ENCODE peak calls at places on chromosomes 12 and 14, in eight cellular contexts. W is GM23338, Q is IMR-90, S is heart left ventricle, M is esophagus squamous epithelium, K is K562, V is mammary epithelial cell, C is neural progenitor cell. J is an unnamed sample. For H3K36me3, the result is how much of the 10 kb centered on the place peaks cover.

GRCh38 chr14:89908712-89909450 is 45.6 kb downstream of the EFCAB11 start:
- DNase-seq in W (no peak), Q (no peak), S (no peak), M (no peak), K (no peak), V (no peak), C (no peak), J (no peak)

GRCh38 chr12:116784238-116784612 is 46.1 kb downstream of the RNFT2 start:
- DNase-seq in W (peak), Q (no peak), S (no peak), M (no peak), K (peak), V (no peak), C (no peak), J (no peak)

GRCh38 chr14:51310453-51311074 is 70.5 kb downstream of the TMX1 start:
- DNase-seq in W (no peak), Q (peak), S (no peak), M (no peak), K (no peak), V (no peak), C (no peak), J (no peak)

GRCh38 chr12:65170245-65170881 is 980 bp downstream of the LEMD3 start:
- DNase-seq in W (peak), Q (peak), S (peak), M (no peak), K (peak), V (peak), C (peak), J (peak)

GRCh38 chr12:117685115-117685926 is 283.5 kb downstream of the KSR2 start:
- DNase-seq in W (peak), Q (no peak), S (no peak), M (no peak), K (peak), V (no peak), C (peak), J (no peak)

GRCh38 chr12:87779858-87780498 is 249.2 kb downstream of the C12orf50 start:
- DNase-seq in W (no peak), Q (no peak), S (no peak), M (no peak), K (no peak), V (peak), C (no peak), J (peak)

GRCh38 chr12:73529954-73530353 is 1007.7 kb upstream of the ATXN7L3B start:
- DNase-seq in W (no peak), Q (no peak), S (no peak), M (no peak), K (no peak), V (no peak), C (no peak), J (no peak)

GRCh38 chr12:25089738-25090137 is 105.2 kb downstream of the DNAI7 start:
- DNase-seq in W (no peak), Q (no peak), S (no peak), M (no peak), K (no peak), V (peak), C (no peak), J (peak)

GRCh38 chr12:59088673-59089072 is 168.4 kb upstream of the LRIG3 start:
- DNase-seq in W (peak), Q (peak), S (no peak), M (no peak), K (no peak), V (no peak), C (no peak), J (no peak)

GRCh38 chr14:33026850-33027420 is 88.3 kb downstream of the NPAS3 start:
- DNase-seq in W (no peak), Q (no peak), S (no peak), M (no peak), K (no peak), V (no peak), C (no peak), J (no peak)

GRCh38 chr14:105931808-105932483 is 405.6 kb downstream of the TMEM121 start:
- DNase-seq in W (no peak), Q (no peak), S (no peak), M (no peak), K (peak), V (no peak), C (no peak), J (no peak)

GRCh38 chr12:25384954-25385216 is 134.2 kb upstream of the KRAS start:
- DNase-seq in W (no peak), Q (no peak), S (no peak), M (no peak), K (no peak), V (no peak), C (no peak), J (no peak)

GRCh38 chr12:105961821-105962671 is 176.7 kb downstream of the NUAK1 start:
- DNase-seq in W (no peak), Q (peak), S (no peak), M (no peak), K (no peak), V (no peak), C (no peak), J (peak)

GRCh38 chr12:93344876-93345275 is 32.8 kb upstream of the NUDT4 start:
- DNase-seq in W (no peak), Q (no peak), S (no peak), M (no peak), K (no peak), V (peak), C (no peak), J (peak)

GRCh38 chr12:123743002-123743401 is 19.1 kb upstream of the DNAH10 start:
- DNase-seq in W (no peak), Q (no peak), S (no peak), M (no peak), K (no peak), V (no peak), C (no peak), J (no peak)

GRCh38 chr12:123983822-123984485 is 10.9 kb downstream of the ZNF664 start:
- DNase-seq in W (peak), Q (peak), S (no peak), M (no peak), K (peak), V (peak), C (peak), J (peak)

GRCh38 chr14:90274019-90274418 is 17.7 kb downstream of the PSMC1 start:
- DNase-seq in W (no peak), Q (no peak), S (no peak), M (no peak), K (no peak), V (no peak), C (no peak), J (no peak)

GRCh38 chr14:57493467-57494181 is at the start of gene CCDC198:
- DNase-seq in W (peak), Q (no peak), S (no peak), M (no peak), K (no peak), V (no peak), C (no peak), J (no peak)

GRCh38 chr12:119693006-119693405 is 25.1 kb downstream of the PRKAB1 start:
- DNase-seq in W (no peak), Q (peak), S (peak), M (no peak), K (no peak), V (peak), C (no peak), J (peak)

GRCh38 chr14:59254911-59255545 is 66.6 kb downstream of the DAAM1 start:
- DNase-seq in W (no peak), Q (peak), S (peak), M (no peak), K (no peak), V (no peak), C (no peak), J (no peak)

GRCh38 chr12:106106129-106106566 is 32.6 kb downstream of the NUAK1 start:
- DNase-seq in W (no peak), Q (no peak), S (no peak), M (no peak), K (no peak), V (no peak), C (no peak), J (no peak)

GRCh38 chr12:98743362-98743953 is 98.4 kb downstream of the APAF1 start:
- DNase-seq in W (peak), Q (peak), S (no peak), M (no peak), K (peak), V (no peak), C (peak), J (peak)

GRCh38 chr14:51596473-51596870 is 55.2 kb upstream of the FRMD6 start:
- DNase-seq in W (no peak), Q (no peak), S (no peak), M (no peak), K (no peak), V (no peak), C (no peak), J (no peak)

GRCh38 chr12:15928345-15928744 is 17.2 kb downstream of the DERA start:
- DNase-seq in W (no peak), Q (peak), S (no peak), M (no peak), K (no peak), V (peak), C (no peak), J (peak)

GRCh38 chr14:104724981-104725771 is 1.1 kb downstream of the ADSS1 start:
- DNase-seq in W (peak), Q (no peak), S (peak), M (no peak), K (no peak), V (no peak), C (peak), J (no peak)

DNA sequence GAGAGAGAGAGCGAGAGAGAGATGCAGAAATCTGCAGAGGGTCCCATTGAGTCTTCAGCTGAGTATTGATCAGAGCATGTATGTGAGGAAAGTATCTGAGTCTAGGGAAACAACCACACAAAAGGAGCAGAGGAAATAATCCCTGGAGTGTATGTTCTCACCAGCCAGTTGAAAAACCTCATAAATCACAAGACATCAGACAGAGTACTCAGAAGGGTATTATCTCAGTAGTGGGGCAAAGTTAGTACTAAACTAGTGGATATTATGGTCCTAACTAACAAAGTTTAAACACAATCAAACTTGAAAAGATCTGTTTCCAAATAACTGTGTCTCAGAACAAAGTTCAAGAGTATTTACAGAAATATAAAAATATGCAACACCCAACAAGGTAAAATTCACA is 36.5 kb upstream of the CTDSP2 start:
- DNase-seq in W (no peak), Q (no peak), S (no peak), M (no peak), K (no peak), V (no peak), C (no peak), J (no peak)
- H3K4me3 ChIP-seq in W (no peak), Q (no peak), S (no peak), M (no peak), K (no peak), V (no peak), C (no peak), J (no peak)

GRCh38 chr14:74501691-74502090 is 8.1 kb downstream of the ISCA2 start:
- DNase-seq in W (no peak), Q (no peak), S (no peak), M (no peak), K (no peak), V (no peak), C (no peak), J (no peak)

GRCh38 chr14:74503256-74503972 is 9.8 kb downstream of the ISCA2 start:
- DNase-seq in W (no peak), Q (no peak), S (no peak), M (no peak), K (no peak), V (no peak), C (no peak), J (no peak)

GRCh38 chr14:74501135-74501614 is 7.6 kb downstream of the ISCA2 start:
- DNase-seq in W (peak), Q (peak), S (peak), M (no peak), K (peak), V (peak), C (peak), J (peak)

GRCh38 chr14:74503973-74504335 is 10.4 kb downstream of the ISCA2 start:
- DNase-seq in W (no peak), Q (no peak), S (no peak), M (no peak), K (no peak), V (no peak), C (no peak), J (no peak)

GRCh38 chr14:74502236-74503019 is 8.9 kb downstream of the ISCA2 start:
- DNase-seq in W (peak), Q (peak), S (no peak), M (no peak), K (peak), V (peak), C (peak), J (peak)
- TF ChIP-seq CTCF in W (peak), Q (peak), S (peak), M (peak), K (peak), V (peak), C (peak), J (peak)

GRCh38 chr12:121514184-121514742 is 66.6 kb downstream of the KDM2B start:
- DNase-seq in W (no peak), Q (no peak), S (no peak), M (no peak), K (no peak), V (no peak), C (no peak), J (no peak)

GRCh38 chr12:121515615-121516014 is 65.2 kb downstream of the KDM2B start:
- DNase-seq in W (no peak), Q (no peak), S (no peak), M (no peak), K (no peak), V (no peak), C (no peak), J (no peak)

GRCh38 chr12:121519227-121519626 is 61.6 kb downstream of the KDM2B start:
- DNase-seq in W (no peak), Q (no peak), S (no peak), M (no peak), K (no peak), V (no peak), C (no peak), J (no peak)

GRCh38 chr12:121518656-121519055 is 62.2 kb downstream of the KDM2B start:
- DNase-seq in W (no peak), Q (no peak), S (no peak), M (no peak), K (no peak), V (no peak), C (no peak), J (no peak)

DNA sequence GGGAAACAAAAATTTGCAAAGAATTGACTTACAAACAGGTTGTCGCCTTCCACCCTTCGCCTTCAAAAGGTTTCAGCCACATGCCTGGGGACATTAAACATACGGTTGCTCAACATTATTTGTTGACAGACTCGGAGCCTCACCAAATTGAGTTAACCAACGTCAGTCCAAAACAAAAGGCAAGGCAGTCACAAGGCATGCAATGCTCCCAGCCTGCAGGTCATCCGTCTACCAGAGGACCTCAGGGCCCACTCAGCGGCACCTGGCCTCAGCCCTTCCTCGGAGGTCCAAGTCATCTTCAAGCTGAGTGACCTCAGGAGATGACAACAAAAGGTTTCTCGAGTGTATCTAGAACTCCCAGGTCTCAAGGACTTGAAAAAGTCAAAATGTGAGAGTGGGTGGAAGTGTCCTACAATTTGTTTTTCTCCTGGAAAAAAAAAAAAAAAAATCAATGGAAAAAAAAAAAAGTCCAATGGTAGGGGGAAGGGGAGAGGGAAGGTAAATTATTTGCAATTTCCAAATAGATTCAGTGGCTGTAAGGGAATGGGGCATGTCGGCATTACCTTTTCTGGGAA is 64.3 kb downstream of the KDM2B start:
- DNase-seq in W (no peak), Q (no peak), S (no peak), M (no peak), K (no peak), V (no peak), C (no peak), J (no peak)
- H3K36me3 ChIP-seq in W (under half), Q (under half), S (under half), M (under half), K (under half), V (under half), C (under half), J (under half)

DNA sequence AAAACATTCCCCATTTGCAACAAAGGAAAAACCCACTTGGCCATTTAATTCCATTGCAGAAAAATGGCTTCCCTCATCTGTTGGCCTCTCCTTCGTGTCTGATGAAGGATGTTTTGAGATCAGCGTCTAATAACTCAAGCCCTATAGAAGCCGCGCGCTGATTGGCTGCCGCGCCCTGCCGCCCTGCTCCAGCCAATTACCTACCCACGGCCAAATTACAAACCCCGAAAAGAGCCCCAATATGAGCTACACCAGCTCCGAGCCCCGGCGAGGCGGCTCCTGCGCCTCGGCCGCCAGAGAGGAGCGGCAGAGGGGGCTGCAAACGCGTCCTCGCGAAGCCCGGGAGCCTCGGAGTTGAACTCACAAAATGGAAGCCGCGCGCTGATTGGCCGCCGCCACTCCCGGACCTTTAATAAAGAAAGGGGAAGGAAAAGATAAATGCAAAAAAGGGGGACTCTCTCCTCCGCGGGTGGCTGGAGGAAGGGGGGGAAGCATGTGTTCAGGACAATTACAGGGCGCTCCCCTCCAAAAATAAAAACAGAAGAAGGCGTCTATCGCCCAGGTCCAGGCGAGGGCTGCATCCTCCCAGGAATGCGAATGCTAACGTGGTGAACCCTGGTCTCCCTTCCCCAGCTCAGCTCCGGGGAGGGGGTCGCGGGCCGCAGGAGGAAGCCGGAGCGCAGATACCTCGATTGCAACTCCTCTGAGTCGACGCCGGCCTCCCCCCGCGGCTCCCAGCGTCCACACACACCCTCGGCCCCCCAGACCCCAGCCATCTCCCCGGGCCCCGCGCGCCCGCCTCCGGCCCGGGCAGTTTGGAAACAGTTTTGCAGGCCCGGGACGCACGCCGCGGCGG is 738 bp upstream of the SETD1B start:
- DNase-seq in W (peak), Q (peak), S (peak), M (peak), K (peak), V (peak), C (peak), J (peak)
- H3K4me3 ChIP-seq in W (peak), Q (peak), S (peak), M (peak), K (peak), V (peak), C (peak), J (peak)

DNA sequence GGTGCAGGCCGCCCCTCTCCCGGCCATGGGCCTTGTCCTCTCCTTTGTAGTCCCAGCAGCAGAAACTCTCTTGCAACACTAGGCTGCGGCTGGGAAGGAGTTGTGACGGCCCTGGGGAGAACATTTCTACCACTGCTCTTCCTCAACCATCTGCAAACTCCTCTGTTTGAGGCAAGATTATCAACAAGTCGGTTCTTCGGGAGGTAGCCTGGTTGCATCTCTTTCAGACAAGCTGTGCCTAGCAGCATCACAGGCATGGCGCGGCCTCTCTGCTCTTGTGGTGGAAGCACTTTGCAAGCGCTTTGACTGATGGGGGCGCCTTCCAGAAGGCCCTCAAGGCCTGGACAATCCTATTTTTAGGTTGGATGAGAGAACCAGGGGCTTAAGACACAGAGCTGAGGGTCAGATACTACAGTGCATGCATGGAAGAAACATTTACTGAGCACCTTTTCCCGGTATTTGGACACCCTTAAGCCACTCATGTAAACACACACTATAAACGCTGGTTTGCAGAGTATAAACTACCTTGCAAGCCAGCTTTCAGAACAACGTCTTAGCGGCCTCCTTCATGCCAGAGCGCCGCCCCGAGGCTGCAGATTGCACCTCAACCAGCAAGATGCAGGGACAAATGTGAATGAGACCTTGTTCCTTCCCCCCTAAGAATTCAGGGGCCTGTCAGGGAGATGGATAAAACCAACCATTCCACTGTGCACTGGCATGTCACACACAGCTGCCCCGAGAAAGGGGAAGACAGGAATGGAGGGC is 1.3 kb upstream of the PRIMA1 start:
- DNase-seq in W (peak), Q (no peak), S (no peak), M (no peak), K (no peak), V (no peak), C (peak), J (no peak)
- TF ChIP-seq CTCF in W (no peak), Q (no peak), S (no peak), M (no peak), K (no peak), V (no peak), C (peak), J (no peak)

DNA sequence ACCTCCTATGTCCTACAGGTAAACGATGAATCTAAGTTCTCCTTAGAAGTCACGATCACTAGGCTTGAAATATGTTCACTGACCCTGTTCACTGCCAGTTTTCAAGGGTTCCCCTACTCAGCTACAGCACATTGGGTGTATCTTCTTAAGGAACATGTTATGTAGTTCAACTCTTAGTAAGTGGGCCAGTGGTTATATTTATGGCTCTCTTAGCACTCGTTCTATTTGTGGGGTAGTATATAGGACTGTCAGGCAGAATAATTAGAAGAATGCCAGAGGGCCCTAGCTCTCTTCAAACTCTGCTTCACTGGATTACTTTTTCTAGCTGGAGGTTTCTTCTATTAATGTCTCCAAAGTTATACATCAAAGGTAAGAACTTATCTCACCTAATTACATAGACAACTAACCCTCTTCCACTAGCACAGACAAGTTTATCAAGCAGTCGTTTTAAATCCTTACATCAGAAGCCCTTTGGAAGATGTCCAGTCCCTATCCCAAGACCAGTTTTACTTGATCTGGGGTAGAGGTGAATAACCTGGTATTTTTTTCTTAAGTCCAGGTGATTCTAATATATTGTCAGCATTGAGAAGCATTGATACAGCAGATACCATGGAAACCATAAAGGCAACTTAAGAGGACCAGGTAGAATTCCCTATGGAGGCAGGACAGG is 39.6 kb downstream of the ZFYVE26 start:
- DNase-seq in W (no peak), Q (no peak), S (no peak), M (no peak), K (no peak), V (no peak), C (no peak), J (no peak)
- H3K36me3 ChIP-seq in W (half or more), Q (under half), S (under half), M (under half), K (half or more), V (under half), C (under half), J (under half)

GRCh38 chr12:176321-177181 is 37.4 kb downstream of the SLC6A12 start:
- DNase-seq in W (no peak), Q (peak), S (peak), M (no peak), K (no peak), V (peak), C (no peak), J (no peak)
- H3K4me3 ChIP-seq in W (no peak), Q (no peak), S (no peak), M (no peak), K (no peak), V (no peak), C (no peak), J (no peak)